ENCODE peak calls at places on chromosomes 2 and 18, in five cellular contexts. H is CD8-positive, alpha-beta T cell; U is activated CD8-positive, alpha-beta T cell treated with anti-CD3 and anti-CD28 coated beads, Interleukin-2, amount 10 ng/mL, durations not matched to agents 7 days and 5 days; V is CD4-positive, CD25-positive, alpha-beta regulatory T cell; W is activated CD8-positive, alpha-beta memory T cell treated with anti-CD3 and anti-CD28 coated beads, Interleukin-2, amount 10 ng/mL, durations not matched to agents 7 days and 5 days. Y is an unnamed sample.

GRCh38 chr2:1538663-1539062 is 125.4 kb downstream of the TPO start:
- ATAC-seq in V (no peak), U (peak; percentile 57), W (peak; percentile 60), H (peak; percentile 34), Y (no peak)

GRCh38 chr2:189254268-189254883 is 74.8 kb upstream of the COL5A2 start:
- ATAC-seq in V (no peak), W (no peak), U (no peak), H (no peak), Y (peak; percentile 58)

GRCh38 chr2:102129956-102130650 is 12.4 kb upstream of the IL1R1 start:
- ATAC-seq in H (no peak), V (no peak), W (no peak), U (no peak), Y (no peak)

GRCh38 chr2:226447338-226447885 is 352.2 kb downstream of the IRS1 start:
- ATAC-seq in H (no peak), V (no peak), U (no peak), W (no peak), Y (no peak)

GRCh38 chr2:179429060-179429471 is 164.4 kb upstream of the SESTD1 start:
- ATAC-seq in W (no peak), V (no peak), H (no peak), U (no peak), Y (no peak)

GRCh38 chr2:26466662-26467310 is 11.1 kb downstream of the OTOF start:
- ATAC-seq in W (no peak), V (no peak), H (no peak), U (no peak), Y (no peak)

GRCh38 chr2:9187620-9188214 is 18.9 kb upstream of the ASAP2 start:
- ATAC-seq in V (no peak), U (no peak), W (no peak), H (no peak), Y (no peak)

GRCh38 chr2:186641132-186641806 is 51.4 kb downstream of the ITGAV start:
- ATAC-seq in H (no peak), V (no peak), U (no peak), W (no peak), Y (no peak)

GRCh38 chr18:26565514-26565913 is 17.2 kb upstream of the KCTD1 start:
- ATAC-seq in V (no peak), U (no peak), W (no peak), H (no peak), Y (no peak)

GRCh38 chr2:64582774-64583340 is 58.7 kb downstream of the AFTPH start:
- ATAC-seq in H (no peak), V (no peak), U (no peak), W (no peak), Y (peak; percentile 73)

GRCh38 chr2:42777883-42778805 is 14.2 kb upstream of the OXER1 start:
- ATAC-seq in U (no peak), W (no peak), V (no peak), H (no peak), Y (no peak)

GRCh38 chr2:118808429-118808809 is 39.0 kb downstream of the EN1 start:
- ATAC-seq in W (no peak), V (no peak), H (no peak), U (no peak), Y (no peak)

GRCh38 chr18:51486735-51487366 is 289.4 kb upstream of the MEX3C start:
- ATAC-seq in U (no peak), H (no peak), V (no peak), W (no peak), Y (no peak)

GRCh38 chr2:63589148-63589972 is 597 bp downstream of the MDH1 start:
- ATAC-seq in W (no peak), V (no peak), U (no peak), H (no peak), Y (no peak)

GRCh38 chr18:61731693-61732376 is 161.0 kb downstream of the RNF152 start:
- ATAC-seq in V (no peak), H (no peak), W (no peak), U (no peak), Y (no peak)

GRCh38 chr2:196344397-196344796 is 173.0 kb upstream of the STK17B start:
- ATAC-seq in H (no peak), W (no peak), U (no peak), V (no peak), Y (no peak)

GRCh38 chr2:54558976-54559410 is 102.9 kb downstream of the SPTBN1 start:
- ATAC-seq in H (peak; percentile 2), V (no peak), W (peak; percentile 10), U (peak; percentile 11), Y (peak; percentile 2)

GRCh38 chr2:150526827-150527226 is 39.4 kb upstream of the RND3 start:
- ATAC-seq in H (no peak), W (no peak), V (no peak), U (no peak), Y (no peak)

GRCh38 chr2:139992711-139993345 is 1212.6 kb upstream of the NXPH2 start:
- ATAC-seq in H (no peak), V (no peak), W (no peak), U (no peak), Y (no peak)

GRCh38 chr2:66506265-66506664 is 71.3 kb downstream of the MEIS1 start:
- ATAC-seq in V (no peak), H (no peak), U (no peak), W (no peak), Y (no peak)

GRCh38 chr2:149087751-149088150 is 49.3 kb downstream of the LYPD6B start:
- ATAC-seq in H (no peak), U (no peak), W (no peak), V (no peak), Y (no peak)

GRCh38 chr2:9112079-9112721 is 94.4 kb upstream of the ASAP2 start:
- ATAC-seq in V (no peak), W (no peak), H (no peak), U (no peak), Y (peak; percentile 12)

Y was measured in stimulated activated memory B cell treated with anti-CD40 and anti-IgM and Interleukin-4, amounts not matched to agents 10 μg/mL and 1 μg/mL and 100 μg/mL, for 72 hours.